ENCODE peak calls at places on chromosomes 13 and 19, in five cellular contexts. H, Z, U, F and P are unnamed samples.

GRCh38 chr13:112977091-112977490 is 8.1 kb downstream of the MCF2L start:
- DNase-seq in F (no peak), U (no peak), H (no peak), Z (no peak), P (no peak)

GRCh38 chr13:112931028-112931934 is 37.7 kb upstream of the MCF2L start:
- DNase-seq in F (peak; percentile 13), H (peak; percentile 66), U (peak; percentile 73), Z (no peak), P (peak; percentile 71)

GRCh38 chr19:38626401-38626800 is 7.4 kb downstream of the EIF3K start:
- DNase-seq in U (no peak), Z (no peak), H (no peak), F (no peak), P (no peak)

GRCh38 chr13:94309997-94310842 is 169.3 kb downstream of the DCT start:
- DNase-seq in Z (no peak), U (peak; percentile 92), F (no peak), H (no peak), P (no peak)

GRCh38 chr13:87498681-87499080 is 172.5 kb upstream of the SLITRK5 start:
- DNase-seq in H (no peak), U (peak; percentile 39), F (no peak), Z (peak; percentile 35), P (peak; percentile 7)

GRCh38 chr19:18412610-18413239 is 6.5 kb upstream of the SSBP4 start:
- DNase-seq in F (no peak), U (no peak), Z (no peak), H (no peak), P (no peak)

GRCh38 chr13:48728226-48728625 is 74.5 kb downstream of the CYSLTR2 start:
- DNase-seq in H (no peak), U (peak; percentile 16), Z (no peak), F (no peak), P (no peak)

GRCh38 chr13:49346460-49346859 is 97.4 kb downstream of the CAB39L start:
- DNase-seq in H (no peak), U (no peak), Z (no peak), F (no peak), P (no peak)

GRCh38 chr19:1602091-1602707 is 3.1 kb downstream of the UQCR11 start:
- DNase-seq in H (no peak), Z (no peak), F (no peak), U (no peak), P (no peak)

GRCh38 chr19:17076539-17076919 is 952 bp downstream of the MYO9B start:
- DNase-seq in Z (no peak), F (no peak), U (no peak), H (no peak), P (no peak)

GRCh38 chr13:112182831-112183543 is 116.0 kb downstream of the SOX1 start:
- DNase-seq in U (no peak), Z (no peak), H (no peak), F (no peak), P (no peak)

GRCh38 chr19:37413243-37414084 is 42.6 kb downstream of the ZNF527 start:
- DNase-seq in Z (no peak), F (no peak), H (no peak), U (peak; percentile 24), P (no peak)

GRCh38 chr19:45508931-45509691 is 1.8 kb downstream of the VASP start:
- DNase-seq in H (peak; percentile 88), Z (peak; percentile 37), U (peak; percentile 80), F (no peak), P (peak; percentile 77)

GRCh38 chr19:3801412-3802096 is 15.4 kb upstream of the MATK start:
- DNase-seq in H (peak; percentile 86), Z (peak; percentile 40), F (no peak), U (no peak), P (no peak)

GRCh38 chr13:30585748-30586262 is 31.9 kb upstream of the USPL1 start:
- DNase-seq in Z (no peak), H (no peak), F (no peak), U (peak; percentile 76), P (peak; percentile 49)

GRCh38 chr19:2394054-2394668 is 33.2 kb downstream of the TIMM13 start:
- DNase-seq in F (no peak), U (no peak), H (no peak), Z (no peak), P (peak; percentile 45)

GRCh38 chr19:35557539-35558399 is 5.7 kb downstream of the ATP4A start:
- DNase-seq in U (peak; percentile 67), H (peak; percentile 98), F (peak; percentile 86), Z (peak; percentile 89), P (peak; percentile 23)

GRCh38 chr19:3304871-3305423 is 61.4 kb upstream of the NFIC start:
- DNase-seq in U (peak; percentile 69), F (no peak), Z (peak; percentile 78), H (peak; percentile 76), P (peak; percentile 60)

GRCh38 chr19:4970558-4971423 is 1.9 kb downstream of the KDM4B start:
- DNase-seq in F (no peak), Z (peak; percentile 21), H (no peak), U (peak; percentile 71), P (peak; percentile 57)

GRCh38 chr19:43105496-43105895 is 23.0 kb upstream of the PSG2 start:
- DNase-seq in U (no peak), Z (no peak), F (no peak), H (no peak), P (no peak)

GRCh38 chr13:34469212-34469983 is 472.7 kb upstream of the NBEA start:
- DNase-seq in U (peak; percentile 13), F (no peak), Z (no peak), H (no peak), P (no peak)

GRCh38 chr13:106566682-106567420 is 1.1 kb downstream of the ARGLU1 start:
- DNase-seq in H (peak; percentile 56), Z (no peak), F (no peak), U (peak; percentile 61), P (peak; percentile 47)

GRCh38 chr19:31113250-31113685 is 236.0 kb downstream of the TSHZ3 start:
- DNase-seq in Z (no peak), H (no peak), U (peak; percentile 47), F (no peak), P (no peak)

GRCh38 chr13:113853518-113854237 is 10.2 kb downstream of the GAS6 start:
- DNase-seq in F (no peak), Z (no peak), H (peak; percentile 25), U (peak; percentile 51), P (no peak)

GRCh38 chr13:45391926-45392325 is 26.2 kb downstream of the SLC25A30 start:
- DNase-seq in F (no peak), Z (no peak), H (no peak), U (no peak), P (no peak)

GRCh38 chr19:57406516-57407123 is 4.3 kb upstream of the ZNF17 start:
- DNase-seq in Z (peak; percentile 58), F (peak; percentile 44), U (peak; percentile 60), H (peak; percentile 91), P (peak; percentile 71)

GRCh38 chr13:29969286-29969685 is 118.9 kb upstream of the UBL3 start:
- DNase-seq in U (no peak), F (no peak), H (no peak), Z (no peak), P (no peak)

GRCh38 chr19:4567584-4568071 is 8.1 kb upstream of the SEMA6B start:
- DNase-seq in U (peak; percentile 41), H (peak; percentile 92), Z (peak; percentile 60), F (peak; percentile 66), P (peak; percentile 84)

GRCh38 chr19:48176226-48176625 is 5.7 kb downstream of the ZSWIM9 start:
- DNase-seq in Z (no peak), U (no peak), H (no peak), F (no peak), P (no peak)

GRCh38 chr13:114272977-114273376 is 8.4 kb upstream of the UPF3A start:
- DNase-seq in Z (no peak), F (no peak), U (no peak), H (no peak), P (no peak)

GRCh38 chr19:45809643-45810159 is 5.4 kb downstream of the RSPH6A start:
- DNase-seq in H (peak; percentile 72), Z (no peak), U (peak; percentile 86), F (no peak), P (no peak)

GRCh38 chr19:6217752-6218403 is 61.9 kb downstream of the MLLT1 start:
- DNase-seq in F (no peak), Z (no peak), U (no peak), H (no peak), P (no peak)

GRCh38 chr13:111886217-111886945 is 180.6 kb upstream of the SOX1 start:
- DNase-seq in U (no peak), H (no peak), Z (no peak), F (no peak), P (no peak)

GRCh38 chr19:52897149-52897935 is at the start of gene ZNF320:
- DNase-seq in Z (peak; percentile 91), U (peak; percentile 94), F (peak; percentile 89), H (peak; percentile 98), P (peak; percentile 94)

GRCh38 chr13:47837104-47837880 is 163.8 kb downstream of the SUCLA2 start:
- DNase-seq in Z (no peak), U (no peak), F (no peak), H (no peak), P (no peak)

DNA sequence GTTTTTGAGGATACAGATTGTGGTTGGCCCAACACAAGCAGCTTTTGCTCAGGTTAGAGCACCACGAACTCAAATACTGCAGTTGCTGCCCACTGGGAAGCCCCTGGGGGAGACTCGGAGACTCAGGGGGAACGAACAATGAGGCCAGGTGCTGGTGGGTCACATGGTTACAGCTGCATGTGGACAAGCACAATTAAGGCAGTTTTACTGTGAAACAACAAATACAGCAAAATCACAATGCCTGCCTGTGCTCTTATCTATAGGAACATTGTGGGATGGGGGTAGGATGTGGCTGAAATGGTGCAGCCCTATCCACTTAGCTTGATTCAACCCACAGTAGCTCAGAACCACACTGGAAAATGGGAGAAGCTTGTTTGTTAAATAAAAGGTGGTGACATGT is 119.7 kb upstream of the SPATA13 start:
- DNase-seq in Z (no peak), H (no peak), U (no peak), F (no peak), P (no peak)
- H3K4ac ChIP-seq in Z (no peak overlapping the region), H (no peak overlapping the region), U (no peak overlapping the region), F (no peak overlapping the region), P (no peak overlapping the region)

GRCh38 chr13:58547419-58547818 is 915.9 kb downstream of the PCDH17 start:
- DNase-seq in Z (no peak), H (no peak), F (no peak), U (no peak), P (no peak)
- H2BK12ac ChIP-seq in Z (no peak overlapping the region), H (no peak overlapping the region), F (no peak overlapping the region), U (no peak overlapping the region), P (no peak overlapping the region)

GRCh38 chr13:100989424-100989823 is 314.8 kb upstream of the TMTC4 start:
- DNase-seq in U (no peak), F (no peak), H (no peak), Z (no peak), P (no peak)
- H3K14ac ChIP-seq in U (no peak overlapping the region), F (no peak overlapping the region), H (no peak overlapping the region), Z (no peak overlapping the region), P (no peak overlapping the region)

GRCh38 chr13:21152251-21152899 is 24.0 kb downstream of the SKA3 start:
- DNase-seq in Z (no peak), F (no peak), H (peak; percentile 42), U (no peak), P (no peak)

GRCh38 chr13:21149568-21149967 is 26.8 kb downstream of the SKA3 start:
- DNase-seq in H (no peak), F (no peak), Z (no peak), U (peak; percentile 60), P (no peak)

GRCh38 chr13:21147827-21148226 is 28.5 kb downstream of the SKA3 start:
- DNase-seq in Z (no peak), H (no peak), F (no peak), U (no peak), P (no peak)

GRCh38 chr13:21148557-21149258 is 27.6 kb downstream of the SKA3 start:
- DNase-seq in H (no peak), F (no peak), U (no peak), Z (no peak), P (no peak)

GRCh38 chr13:21150013-21150412 is 26.3 kb downstream of the SKA3 start:
- DNase-seq in F (no peak), U (peak; percentile 31), H (no peak), Z (no peak), P (no peak)
- H3K4ac ChIP-seq in F (no peak overlapping the region), U (no peak overlapping the region), H (no peak overlapping the region), Z (no peak overlapping the region), P (no peak overlapping the region)